ENCODE peak calls at places on chromosomes 7 and 10, in eight cellular contexts. One of them, this sample, is unnamed.

GRCh38 chr10:12588091-12588850 is 238.9 kb downstream of the CAMK1D start:
- DNase-seq in activated T-helper 1 cell treated with anti-CD3 and anti-CD28 coated beads, Interleukin-12 subunit alpha, Interleukin-12 subunit beta, Interleukin-2, Interleukin-4 antibody, amounts not matched to agents 30 ng/mL and 10 ng/mL and 1 ng/mL, durations not matched to agents 14 hours and 24 hours and 36 hours: peak; percentile 32
- DNase-seq in nucleus accumbens: no peak
- DNase-seq in activated CD8-positive, alpha-beta memory T cell treated with anti-CD3 and anti-CD28 coated beads, Interleukin-2, amount 10 ng/mL, durations not matched to agents 7 days and 5 days: peak; percentile 59
- DNase-seq in NCI-H1105 treated with DMSO at 0.1 percent for 48 hours: peak; percentile 50
- DNase-seq in astrocyte of the cerebellum: no peak
- DNase-seq in HAP-1: no peak
- DNase-seq in germinal center: no peak
- DNase-seq in this sample: no peak

GRCh38 chr7:124255041-124255667 is 222.3 kb upstream of the TMEM229A start:
- DNase-seq in activated T-helper 1 cell treated with anti-CD3 and anti-CD28 coated beads, Interleukin-12 subunit alpha, Interleukin-12 subunit beta, Interleukin-2, Interleukin-4 antibody, amounts not matched to agents 30 ng/mL and 10 ng/mL and 1 ng/mL, durations not matched to agents 14 hours and 24 hours and 36 hours: no peak
- DNase-seq in nucleus accumbens: no peak
- DNase-seq in astrocyte of the cerebellum: no peak
- DNase-seq in activated CD8-positive, alpha-beta memory T cell treated with anti-CD3 and anti-CD28 coated beads, Interleukin-2, amount 10 ng/mL, durations not matched to agents 7 days and 5 days: no peak
- DNase-seq in HAP-1: no peak
- DNase-seq in germinal center: no peak
- DNase-seq in NCI-H1105 treated with DMSO at 0.1 percent for 48 hours: no peak
- DNase-seq in this sample: no peak

GRCh38 chr10:32955790-32956189 is 2.2 kb downstream of the ITGB1 start:
- DNase-seq in activated T-helper 1 cell treated with anti-CD3 and anti-CD28 coated beads, Interleukin-12 subunit alpha, Interleukin-12 subunit beta, Interleukin-2, Interleukin-4 antibody, amounts not matched to agents 30 ng/mL and 10 ng/mL and 1 ng/mL, durations not matched to agents 14 hours and 24 hours and 36 hours: no peak
- DNase-seq in astrocyte of the cerebellum: no peak
- DNase-seq in germinal center: no peak
- DNase-seq in nucleus accumbens: no peak
- DNase-seq in HAP-1: no peak
- DNase-seq in NCI-H1105 treated with DMSO at 0.1 percent for 48 hours: no peak
- DNase-seq in activated CD8-positive, alpha-beta memory T cell treated with anti-CD3 and anti-CD28 coated beads, Interleukin-2, amount 10 ng/mL, durations not matched to agents 7 days and 5 days: no peak
- DNase-seq in this sample: no peak

GRCh38 chr7:92013611-92014010 is 72.9 kb downstream of the AKAP9 start:
- DNase-seq in activated CD8-positive, alpha-beta memory T cell treated with anti-CD3 and anti-CD28 coated beads, Interleukin-2, amount 10 ng/mL, durations not matched to agents 7 days and 5 days: no peak
- DNase-seq in HAP-1: no peak
- DNase-seq in germinal center: no peak
- DNase-seq in activated T-helper 1 cell treated with anti-CD3 and anti-CD28 coated beads, Interleukin-12 subunit alpha, Interleukin-12 subunit beta, Interleukin-2, Interleukin-4 antibody, amounts not matched to agents 30 ng/mL and 10 ng/mL and 1 ng/mL, durations not matched to agents 14 hours and 24 hours and 36 hours: no peak
- DNase-seq in NCI-H1105 treated with DMSO at 0.1 percent for 48 hours: no peak
- DNase-seq in nucleus accumbens: no peak
- DNase-seq in astrocyte of the cerebellum: no peak
- DNase-seq in this sample: no peak

GRCh38 chr7:117582219-117582704 is 102.4 kb downstream of the CFTR start:
- DNase-seq in activated CD8-positive, alpha-beta memory T cell treated with anti-CD3 and anti-CD28 coated beads, Interleukin-2, amount 10 ng/mL, durations not matched to agents 7 days and 5 days: no peak
- DNase-seq in HAP-1: no peak
- DNase-seq in germinal center: no peak
- DNase-seq in astrocyte of the cerebellum: peak; percentile 61
- DNase-seq in activated T-helper 1 cell treated with anti-CD3 and anti-CD28 coated beads, Interleukin-12 subunit alpha, Interleukin-12 subunit beta, Interleukin-2, Interleukin-4 antibody, amounts not matched to agents 30 ng/mL and 10 ng/mL and 1 ng/mL, durations not matched to agents 14 hours and 24 hours and 36 hours: no peak
- DNase-seq in NCI-H1105 treated with DMSO at 0.1 percent for 48 hours: no peak
- DNase-seq in nucleus accumbens: no peak
- DNase-seq in this sample: no peak

GRCh38 chr7:18151419-18151818 is 123.8 kb upstream of the PRPS1L1 start:
- DNase-seq in nucleus accumbens: no peak
- DNase-seq in activated CD8-positive, alpha-beta memory T cell treated with anti-CD3 and anti-CD28 coated beads, Interleukin-2, amount 10 ng/mL, durations not matched to agents 7 days and 5 days: no peak
- DNase-seq in astrocyte of the cerebellum: no peak
- DNase-seq in activated T-helper 1 cell treated with anti-CD3 and anti-CD28 coated beads, Interleukin-12 subunit alpha, Interleukin-12 subunit beta, Interleukin-2, Interleukin-4 antibody, amounts not matched to agents 30 ng/mL and 10 ng/mL and 1 ng/mL, durations not matched to agents 14 hours and 24 hours and 36 hours: no peak
- DNase-seq in NCI-H1105 treated with DMSO at 0.1 percent for 48 hours: no peak
- DNase-seq in germinal center: no peak
- DNase-seq in HAP-1: no peak
- DNase-seq in this sample: peak; percentile 19

GRCh38 chr10:70052462-70053211 is at the start of gene MACROH2A2:
- DNase-seq in HAP-1: peak; percentile 67
- DNase-seq in NCI-H1105 treated with DMSO at 0.1 percent for 48 hours: peak; percentile 61
- DNase-seq in germinal center: no peak
- DNase-seq in activated T-helper 1 cell treated with anti-CD3 and anti-CD28 coated beads, Interleukin-12 subunit alpha, Interleukin-12 subunit beta, Interleukin-2, Interleukin-4 antibody, amounts not matched to agents 30 ng/mL and 10 ng/mL and 1 ng/mL, durations not matched to agents 14 hours and 24 hours and 36 hours: no peak
- DNase-seq in nucleus accumbens: peak; percentile 42
- DNase-seq in activated CD8-positive, alpha-beta memory T cell treated with anti-CD3 and anti-CD28 coated beads, Interleukin-2, amount 10 ng/mL, durations not matched to agents 7 days and 5 days: no peak
- DNase-seq in astrocyte of the cerebellum: peak; percentile 23
- DNase-seq in this sample: no peak

GRCh38 chr10:23408330-23408976 is 30.4 kb upstream of the OTUD1 start:
- DNase-seq in NCI-H1105 treated with DMSO at 0.1 percent for 48 hours: no peak
- DNase-seq in HAP-1: no peak
- DNase-seq in nucleus accumbens: no peak
- DNase-seq in activated T-helper 1 cell treated with anti-CD3 and anti-CD28 coated beads, Interleukin-12 subunit alpha, Interleukin-12 subunit beta, Interleukin-2, Interleukin-4 antibody, amounts not matched to agents 30 ng/mL and 10 ng/mL and 1 ng/mL, durations not matched to agents 14 hours and 24 hours and 36 hours: no peak
- DNase-seq in germinal center: no peak
- DNase-seq in activated CD8-positive, alpha-beta memory T cell treated with anti-CD3 and anti-CD28 coated beads, Interleukin-2, amount 10 ng/mL, durations not matched to agents 7 days and 5 days: no peak
- DNase-seq in astrocyte of the cerebellum: no peak
- DNase-seq in this sample: no peak

GRCh38 chr10:24519950-24520349 is 203.7 kb downstream of the ARHGAP21 start:
- DNase-seq in germinal center: no peak
- DNase-seq in NCI-H1105 treated with DMSO at 0.1 percent for 48 hours: peak; percentile 15
- DNase-seq in astrocyte of the cerebellum: no peak
- DNase-seq in activated T-helper 1 cell treated with anti-CD3 and anti-CD28 coated beads, Interleukin-12 subunit alpha, Interleukin-12 subunit beta, Interleukin-2, Interleukin-4 antibody, amounts not matched to agents 30 ng/mL and 10 ng/mL and 1 ng/mL, durations not matched to agents 14 hours and 24 hours and 36 hours: peak; percentile 28
- DNase-seq in HAP-1: no peak
- DNase-seq in activated CD8-positive, alpha-beta memory T cell treated with anti-CD3 and anti-CD28 coated beads, Interleukin-2, amount 10 ng/mL, durations not matched to agents 7 days and 5 days: peak; percentile 41
- DNase-seq in nucleus accumbens: no peak
- DNase-seq in this sample: no peak

GRCh38 chr7:118473271-118473670 is 248.8 kb downstream of the ANKRD7 start:
- DNase-seq in activated T-helper 1 cell treated with anti-CD3 and anti-CD28 coated beads, Interleukin-12 subunit alpha, Interleukin-12 subunit beta, Interleukin-2, Interleukin-4 antibody, amounts not matched to agents 30 ng/mL and 10 ng/mL and 1 ng/mL, durations not matched to agents 14 hours and 24 hours and 36 hours: no peak
- DNase-seq in activated CD8-positive, alpha-beta memory T cell treated with anti-CD3 and anti-CD28 coated beads, Interleukin-2, amount 10 ng/mL, durations not matched to agents 7 days and 5 days: no peak
- DNase-seq in germinal center: no peak
- DNase-seq in HAP-1: no peak
- DNase-seq in astrocyte of the cerebellum: no peak
- DNase-seq in NCI-H1105 treated with DMSO at 0.1 percent for 48 hours: no peak
- DNase-seq in nucleus accumbens: no peak
- DNase-seq in this sample: no peak

GRCh38 chr7:135167360-135167759 is 3.1 kb downstream of the CYREN start:
- DNase-seq in activated T-helper 1 cell treated with anti-CD3 and anti-CD28 coated beads, Interleukin-12 subunit alpha, Interleukin-12 subunit beta, Interleukin-2, Interleukin-4 antibody, amounts not matched to agents 30 ng/mL and 10 ng/mL and 1 ng/mL, durations not matched to agents 14 hours and 24 hours and 36 hours: no peak
- DNase-seq in NCI-H1105 treated with DMSO at 0.1 percent for 48 hours: no peak
- DNase-seq in nucleus accumbens: no peak
- DNase-seq in germinal center: no peak
- DNase-seq in HAP-1: no peak
- DNase-seq in activated CD8-positive, alpha-beta memory T cell treated with anti-CD3 and anti-CD28 coated beads, Interleukin-2, amount 10 ng/mL, durations not matched to agents 7 days and 5 days: no peak
- DNase-seq in astrocyte of the cerebellum: no peak
- DNase-seq in this sample: no peak

GRCh38 chr10:36676321-36677169 is 448.9 kb upstream of the ANKRD30A start:
- DNase-seq in NCI-H1105 treated with DMSO at 0.1 percent for 48 hours: peak; percentile 90
- DNase-seq in activated T-helper 1 cell treated with anti-CD3 and anti-CD28 coated beads, Interleukin-12 subunit alpha, Interleukin-12 subunit beta, Interleukin-2, Interleukin-4 antibody, amounts not matched to agents 30 ng/mL and 10 ng/mL and 1 ng/mL, durations not matched to agents 14 hours and 24 hours and 36 hours: no peak
- DNase-seq in HAP-1: no peak
- DNase-seq in germinal center: no peak
- DNase-seq in astrocyte of the cerebellum: no peak
- DNase-seq in activated CD8-positive, alpha-beta memory T cell treated with anti-CD3 and anti-CD28 coated beads, Interleukin-2, amount 10 ng/mL, durations not matched to agents 7 days and 5 days: no peak
- DNase-seq in nucleus accumbens: no peak
- DNase-seq in this sample: no peak